ENCODE peak calls at places on chromosome 1, in nine cellular contexts. One of them, this sample, is unnamed.

GRCh38 chr1:50605186-50605875 is 182.1 kb upstream of the DMRTA2 start:
- DNase-seq in cardiac muscle cell: peak; percentile 18
- DNase-seq in SK-N-SH: peak; percentile 21
- DNase-seq in spleen: no peak
- DNase-seq in neuronal stem cell: no peak
- DNase-seq in psoas muscle: no peak
- DNase-seq in astrocyte: peak; percentile 27
- DNase-seq in CD8-positive, alpha-beta T cell: no peak
- DNase-seq in CD4-positive, CD25-positive, alpha-beta regulatory T cell: no peak
- DNase-seq in this sample: no peak

GRCh38 chr1:31951276-31951675 is 13.1 kb upstream of the PTP4A2 start:
- DNase-seq in CD4-positive, CD25-positive, alpha-beta regulatory T cell: no peak
- DNase-seq in cardiac muscle cell: no peak
- DNase-seq in neuronal stem cell: no peak
- DNase-seq in astrocyte: no peak
- DNase-seq in SK-N-SH: no peak
- DNase-seq in CD8-positive, alpha-beta T cell: no peak
- DNase-seq in psoas muscle: no peak
- DNase-seq in spleen: no peak
- DNase-seq in this sample: no peak

GRCh38 chr1:62295921-62296451 is 23.2 kb downstream of the KANK4 start:
- DNase-seq in neuronal stem cell: no peak
- DNase-seq in CD8-positive, alpha-beta T cell: no peak
- DNase-seq in astrocyte: peak; percentile 77
- DNase-seq in SK-N-SH: no peak
- DNase-seq in cardiac muscle cell: no peak
- DNase-seq in CD4-positive, CD25-positive, alpha-beta regulatory T cell: no peak
- DNase-seq in spleen: no peak
- DNase-seq in psoas muscle: no peak
- DNase-seq in this sample: no peak

GRCh38 chr1:69290266-69290665 is 277.5 kb upstream of the LRRC7 start:
- DNase-seq in spleen: no peak
- DNase-seq in astrocyte: peak; percentile 56
- DNase-seq in cardiac muscle cell: no peak
- DNase-seq in SK-N-SH: no peak
- DNase-seq in CD8-positive, alpha-beta T cell: no peak
- DNase-seq in neuronal stem cell: no peak
- DNase-seq in psoas muscle: no peak
- DNase-seq in CD4-positive, CD25-positive, alpha-beta regulatory T cell: no peak
- DNase-seq in this sample: no peak

GRCh38 chr1:192436441-192437078 is 119.8 kb downstream of the RGS21 start:
- DNase-seq in CD8-positive, alpha-beta T cell: no peak
- DNase-seq in CD4-positive, CD25-positive, alpha-beta regulatory T cell: no peak
- DNase-seq in SK-N-SH: no peak
- DNase-seq in neuronal stem cell: no peak
- DNase-seq in spleen: no peak
- DNase-seq in psoas muscle: no peak
- DNase-seq in cardiac muscle cell: peak; percentile 7
- DNase-seq in astrocyte: no peak
- DNase-seq in this sample: no peak

GRCh38 chr1:244836135-244836521 is 670 bp downstream of the COX20 start:
- DNase-seq in psoas muscle: no peak
- DNase-seq in spleen: no peak
- DNase-seq in CD8-positive, alpha-beta T cell: no peak
- DNase-seq in neuronal stem cell: peak; percentile 11
- DNase-seq in cardiac muscle cell: no peak
- DNase-seq in CD4-positive, CD25-positive, alpha-beta regulatory T cell: no peak
- DNase-seq in SK-N-SH: peak; percentile 41
- DNase-seq in astrocyte: peak; percentile 45
- DNase-seq in this sample: peak; percentile 22

GRCh38 chr1:74908797-74909196 is 175.8 kb downstream of the TYW3 start:
- DNase-seq in spleen: no peak
- DNase-seq in psoas muscle: no peak
- DNase-seq in neuronal stem cell: no peak
- DNase-seq in astrocyte: no peak
- DNase-seq in cardiac muscle cell: no peak
- DNase-seq in SK-N-SH: no peak
- DNase-seq in CD4-positive, CD25-positive, alpha-beta regulatory T cell: no peak
- DNase-seq in CD8-positive, alpha-beta T cell: no peak
- DNase-seq in this sample: no peak

GRCh38 chr1:201019321-201019977 is 4.1 kb downstream of the KIF21B start:
- DNase-seq in astrocyte: no peak
- DNase-seq in cardiac muscle cell: no peak
- DNase-seq in CD4-positive, CD25-positive, alpha-beta regulatory T cell: peak; percentile 81
- DNase-seq in neuronal stem cell: no peak
- DNase-seq in spleen: peak; percentile 97
- DNase-seq in psoas muscle: peak; percentile 39
- DNase-seq in CD8-positive, alpha-beta T cell: peak; percentile 85
- DNase-seq in SK-N-SH: no peak
- DNase-seq in this sample: peak; percentile 55

GRCh38 chr1:184219414-184219813 is 167.4 kb upstream of the C1orf21 start:
- DNase-seq in CD4-positive, CD25-positive, alpha-beta regulatory T cell: no peak
- DNase-seq in SK-N-SH: no peak
- DNase-seq in spleen: no peak
- DNase-seq in astrocyte: no peak
- DNase-seq in psoas muscle: no peak
- DNase-seq in neuronal stem cell: no peak
- DNase-seq in cardiac muscle cell: no peak
- DNase-seq in CD8-positive, alpha-beta T cell: no peak
- DNase-seq in this sample: no peak

GRCh38 chr1:203686091-203686632 is 59.5 kb downstream of the ATP2B4 start:
- DNase-seq in cardiac muscle cell: no peak
- DNase-seq in neuronal stem cell: no peak
- DNase-seq in astrocyte: no peak
- DNase-seq in psoas muscle: no peak
- DNase-seq in SK-N-SH: peak; percentile 60
- DNase-seq in CD8-positive, alpha-beta T cell: no peak
- DNase-seq in CD4-positive, CD25-positive, alpha-beta regulatory T cell: no peak
- DNase-seq in spleen: no peak
- DNase-seq in this sample: no peak

GRCh38 chr1:104648269-104648691 is 898.6 kb downstream of the AMY1C start:
- DNase-seq in neuronal stem cell: peak; percentile 32
- DNase-seq in SK-N-SH: peak; percentile 57
- DNase-seq in CD4-positive, CD25-positive, alpha-beta regulatory T cell: no peak
- DNase-seq in CD8-positive, alpha-beta T cell: no peak
- DNase-seq in cardiac muscle cell: peak; percentile 49
- DNase-seq in astrocyte: no peak
- DNase-seq in spleen: no peak
- DNase-seq in psoas muscle: no peak
- DNase-seq in this sample: peak; percentile 15

GRCh38 chr1:172885411-172885810 is 165.3 kb downstream of the TNFSF18 start:
- DNase-seq in CD4-positive, CD25-positive, alpha-beta regulatory T cell: no peak
- DNase-seq in cardiac muscle cell: no peak
- DNase-seq in spleen: no peak
- DNase-seq in psoas muscle: no peak
- DNase-seq in CD8-positive, alpha-beta T cell: no peak
- DNase-seq in astrocyte: no peak
- DNase-seq in neuronal stem cell: no peak
- DNase-seq in SK-N-SH: no peak
- DNase-seq in this sample: no peak

GRCh38 chr1:156704930-156705320 is 458 bp downstream of the CRABP2 start:
- DNase-seq in SK-N-SH: no peak
- DNase-seq in neuronal stem cell: no peak
- DNase-seq in astrocyte: peak; percentile 56
- DNase-seq in cardiac muscle cell: no peak
- DNase-seq in CD8-positive, alpha-beta T cell: no peak
- DNase-seq in psoas muscle: peak; percentile 82
- DNase-seq in spleen: peak; percentile 69
- DNase-seq in CD4-positive, CD25-positive, alpha-beta regulatory T cell: no peak
- DNase-seq in this sample: peak; percentile 65

GRCh38 chr1:93199150-93199549 is 18.6 kb downstream of the CCDC18 start:
- DNase-seq in cardiac muscle cell: no peak
- DNase-seq in psoas muscle: no peak
- DNase-seq in neuronal stem cell: no peak
- DNase-seq in CD8-positive, alpha-beta T cell: no peak
- DNase-seq in CD4-positive, CD25-positive, alpha-beta regulatory T cell: no peak
- DNase-seq in astrocyte: no peak
- DNase-seq in SK-N-SH: no peak
- DNase-seq in spleen: no peak
- DNase-seq in this sample: no peak

GRCh38 chr1:48073773-48074172 is 76.6 kb upstream of the TRABD2B start:
- DNase-seq in neuronal stem cell: no peak
- DNase-seq in psoas muscle: no peak
- DNase-seq in astrocyte: no peak
- DNase-seq in spleen: no peak
- DNase-seq in CD8-positive, alpha-beta T cell: no peak
- DNase-seq in cardiac muscle cell: no peak
- DNase-seq in CD4-positive, CD25-positive, alpha-beta regulatory T cell: no peak
- DNase-seq in SK-N-SH: no peak
- DNase-seq in this sample: no peak
- H3K4me1 ChIP-seq in neuronal stem cell: no peaks in the 10 kb centered on the region
- H3K4me1 ChIP-seq in psoas muscle: no peaks in the 10 kb centered on the region
- H3K4me1 ChIP-seq in astrocyte: no peaks in the 10 kb centered on the region
- H3K4me1 ChIP-seq in spleen: no peaks in the 10 kb centered on the region
- H3K4me1 ChIP-seq in CD8-positive, alpha-beta T cell: no peaks in the 10 kb centered on the region
- H3K4me1 ChIP-seq in cardiac muscle cell: no peaks in the 10 kb centered on the region
- H3K4me1 ChIP-seq in CD4-positive, CD25-positive, alpha-beta regulatory T cell: no peaks in the 10 kb centered on the region
- H3K4me1 ChIP-seq in SK-N-SH: no peaks in the 10 kb centered on the region
- H3K4me1 ChIP-seq in this sample: no peaks in the 10 kb centered on the region

GRCh38 chr1:205269711-205270110 is 42.0 kb downstream of the TMCC2 start:
- DNase-seq in CD8-positive, alpha-beta T cell: no peak
- DNase-seq in cardiac muscle cell: no peak
- DNase-seq in neuronal stem cell: no peak
- DNase-seq in SK-N-SH: no peak
- DNase-seq in CD4-positive, CD25-positive, alpha-beta regulatory T cell: no peak
- DNase-seq in astrocyte: no peak
- DNase-seq in psoas muscle: no peak
- DNase-seq in spleen: no peak
- DNase-seq in this sample: no peak

GRCh38 chr1:205267306-205267902 is 39.7 kb downstream of the TMCC2 start:
- DNase-seq in SK-N-SH: no peak
- DNase-seq in psoas muscle: no peak
- DNase-seq in CD8-positive, alpha-beta T cell: no peak
- DNase-seq in CD4-positive, CD25-positive, alpha-beta regulatory T cell: no peak
- DNase-seq in neuronal stem cell: no peak
- DNase-seq in spleen: no peak
- DNase-seq in cardiac muscle cell: no peak
- DNase-seq in astrocyte: no peak
- DNase-seq in this sample: no peak

GRCh38 chr1:205268846-205269680 is 41.3 kb downstream of the TMCC2 start:
- DNase-seq in neuronal stem cell: no peak
- DNase-seq in psoas muscle: no peak
- DNase-seq in SK-N-SH: no peak
- DNase-seq in CD4-positive, CD25-positive, alpha-beta regulatory T cell: no peak
- DNase-seq in spleen: no peak
- DNase-seq in astrocyte: no peak
- DNase-seq in cardiac muscle cell: no peak
- DNase-seq in CD8-positive, alpha-beta T cell: no peak
- DNase-seq in this sample: no peak

GRCh38 chr1:205263580-205264190 is 35.9 kb downstream of the TMCC2 start:
- DNase-seq in neuronal stem cell: no peak
- DNase-seq in psoas muscle: no peak
- DNase-seq in astrocyte: peak; percentile 81
- DNase-seq in SK-N-SH: no peak
- DNase-seq in CD4-positive, CD25-positive, alpha-beta regulatory T cell: no peak
- DNase-seq in spleen: no peak
- DNase-seq in CD8-positive, alpha-beta T cell: no peak
- DNase-seq in cardiac muscle cell: no peak
- DNase-seq in this sample: no peak

DNA sequence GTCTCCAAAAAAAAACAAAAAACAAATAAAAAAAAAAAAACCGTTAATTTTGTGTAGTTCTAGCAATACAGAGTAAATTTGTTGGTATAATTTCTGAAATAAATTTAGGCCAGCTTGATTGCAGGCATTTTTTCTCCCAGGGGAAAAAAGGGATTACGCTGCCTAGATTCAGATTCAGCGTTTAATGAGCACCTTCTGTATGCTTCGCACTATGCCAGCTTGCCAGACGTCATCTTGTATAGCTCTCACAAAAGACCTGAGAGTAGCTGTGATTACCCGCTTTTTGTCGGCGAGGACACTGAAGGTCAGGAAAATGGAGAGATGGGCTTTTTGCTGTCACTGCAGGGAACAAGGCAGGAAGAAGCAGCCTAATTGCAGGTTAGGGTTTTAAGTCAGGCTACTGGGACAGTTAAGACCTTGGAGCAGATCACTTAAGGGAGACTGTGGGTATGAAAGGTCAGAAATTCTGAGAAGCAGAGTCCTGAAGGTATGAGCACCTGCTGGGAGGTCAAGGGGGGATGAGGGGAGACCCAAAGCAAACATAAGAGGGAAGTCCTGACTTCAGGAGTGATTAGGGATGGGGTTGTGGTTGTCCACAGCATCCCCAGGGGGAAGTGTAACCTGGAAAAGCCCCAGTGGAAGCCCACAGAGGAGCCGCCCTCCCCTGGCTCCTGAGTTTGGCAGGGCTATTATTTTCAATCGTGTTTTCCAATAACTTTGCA is 39.0 kb downstream of the TMCC2 start:
- DNase-seq in CD8-positive, alpha-beta T cell: no peak
- DNase-seq in cardiac muscle cell: no peak
- DNase-seq in neuronal stem cell: no peak
- DNase-seq in psoas muscle: no peak
- DNase-seq in astrocyte: no peak
- DNase-seq in SK-N-SH: no peak
- DNase-seq in spleen: no peak
- DNase-seq in CD4-positive, CD25-positive, alpha-beta regulatory T cell: no peak
- DNase-seq in this sample: no peak
- H3K4me1 ChIP-seq in CD8-positive, alpha-beta T cell: peaks cover 6% of the 10 kb centered on the region
- H3K4me1 ChIP-seq in cardiac muscle cell: peaks cover 4% of the 10 kb centered on the region
- H3K4me1 ChIP-seq in neuronal stem cell: peaks cover 25% of the 10 kb centered on the region
- H3K4me1 ChIP-seq in psoas muscle: peaks cover 36% of the 10 kb centered on the region
- H3K4me1 ChIP-seq in astrocyte: peaks cover 32% of the 10 kb centered on the region
- H3K4me1 ChIP-seq in SK-N-SH: peaks cover 6% of the 10 kb centered on the region
- H3K4me1 ChIP-seq in spleen: no peaks in the 10 kb centered on the region
- H3K4me1 ChIP-seq in CD4-positive, CD25-positive, alpha-beta regulatory T cell: no peaks in the 10 kb centered on the region
- H3K4me1 ChIP-seq in this sample: peaks cover 11% of the 10 kb centered on the region

DNA sequence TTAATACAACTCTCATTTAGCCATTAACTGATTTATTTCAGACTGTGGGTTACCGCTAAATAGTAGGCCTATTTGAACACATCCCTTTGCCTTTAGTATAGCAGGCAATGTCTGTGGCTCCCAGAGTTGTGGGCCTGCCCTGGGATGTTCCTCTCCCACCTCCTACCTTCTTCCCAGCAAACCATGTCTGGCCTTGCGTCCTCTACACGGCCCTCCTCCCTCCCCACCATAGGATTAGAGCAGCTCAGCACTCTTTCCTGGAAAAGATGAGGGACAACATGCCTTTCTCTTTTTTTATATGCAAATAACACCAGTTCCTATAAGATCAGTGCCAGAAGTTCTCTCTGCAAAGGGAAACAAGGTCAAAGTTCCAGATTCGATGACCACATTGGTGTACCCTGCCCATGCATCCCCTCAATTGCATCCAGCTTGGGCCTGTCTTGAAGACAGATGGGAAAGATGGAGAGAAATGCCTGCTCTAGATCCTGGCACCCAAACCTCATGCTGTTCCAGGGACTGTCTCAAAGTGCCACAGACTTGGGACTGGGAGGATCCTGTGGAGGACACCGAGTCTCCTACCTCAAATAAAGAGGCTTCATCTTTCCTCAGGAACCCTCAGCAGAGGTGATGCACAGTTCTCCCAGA is 57.2 kb downstream of the CD46 start:
- DNase-seq in neuronal stem cell: no peak
- DNase-seq in SK-N-SH: no peak
- DNase-seq in cardiac muscle cell: no peak
- DNase-seq in CD8-positive, alpha-beta T cell: no peak
- DNase-seq in CD4-positive, CD25-positive, alpha-beta regulatory T cell: no peak
- DNase-seq in astrocyte: no peak
- DNase-seq in spleen: no peak
- DNase-seq in psoas muscle: no peak
- DNase-seq in this sample: no peak
- H3K4me1 ChIP-seq in neuronal stem cell: peaks cover 5% of the 10 kb centered on the region
- H3K4me1 ChIP-seq in SK-N-SH: no peaks in the 10 kb centered on the region
- H3K4me1 ChIP-seq in cardiac muscle cell: peaks cover 14% of the 10 kb centered on the region
- H3K4me1 ChIP-seq in CD8-positive, alpha-beta T cell: peaks cover 41% of the 10 kb centered on the region
- H3K4me1 ChIP-seq in CD4-positive, CD25-positive, alpha-beta regulatory T cell: peaks cover 11% of the 10 kb centered on the region
- H3K4me1 ChIP-seq in astrocyte: peaks cover 14% of the 10 kb centered on the region
- H3K4me1 ChIP-seq in spleen: peaks cover 77% of the 10 kb centered on the region
- H3K4me1 ChIP-seq in psoas muscle: peaks cover 98% of the 10 kb centered on the region
- H3K4me1 ChIP-seq in this sample: peaks cover 27% of the 10 kb centered on the region

GRCh38 chr1:194288284-194288683 is 1101.9 kb upstream of the B3GALT2 start:
- DNase-seq in CD4-positive, CD25-positive, alpha-beta regulatory T cell: no peak
- DNase-seq in cardiac muscle cell: no peak
- DNase-seq in spleen: no peak
- DNase-seq in CD8-positive, alpha-beta T cell: no peak
- DNase-seq in SK-N-SH: no peak
- DNase-seq in neuronal stem cell: no peak
- DNase-seq in astrocyte: no peak
- DNase-seq in psoas muscle: no peak
- DNase-seq in this sample: no peak
- H3K4me1 ChIP-seq in CD4-positive, CD25-positive, alpha-beta regulatory T cell: peaks cover 17% of the 10 kb centered on the region
- H3K4me1 ChIP-seq in cardiac muscle cell: no peaks in the 10 kb centered on the region
- H3K4me1 ChIP-seq in spleen: no peaks in the 10 kb centered on the region
- H3K4me1 ChIP-seq in CD8-positive, alpha-beta T cell: peaks cover 20% of the 10 kb centered on the region
- H3K4me1 ChIP-seq in SK-N-SH: no peaks in the 10 kb centered on the region
- H3K4me1 ChIP-seq in neuronal stem cell: no peaks in the 10 kb centered on the region
- H3K4me1 ChIP-seq in astrocyte: no peaks in the 10 kb centered on the region
- H3K4me1 ChIP-seq in psoas muscle: no peaks in the 10 kb centered on the region
- H3K4me1 ChIP-seq in this sample: no peaks in the 10 kb centered on the region

This sample was measured in foreskin keratinocyte.